ENCODE peak calls at places on chromosomes 6 and 20, in six cellular contexts. O is HFF-Myc, V is astrocyte, H is heart right ventricle, G is astrocyte of the cerebellum, X is mucosa of descending colon. D is an unnamed sample.

GRCh38 chr6:20700375-20700774 is 166.1 kb downstream of the CDKAL1 start:
- DNase-seq in H (no peak), G (no peak), X (peak; percentile 60), O (no peak), V (no peak), D (no peak)

GRCh38 chr6:1392813-1393640 is 3.7 kb downstream of the FOXF2 start:
- DNase-seq in V (no peak), H (no peak), G (no peak), X (no peak), O (no peak), D (no peak)

GRCh38 chr20:219290-220115 is 7.6 kb upstream of the DEFB129 start:
- DNase-seq in O (no peak), V (no peak), G (no peak), X (no peak), H (no peak), D (no peak)

GRCh38 chr6:38522322-38522721 is 117.4 kb downstream of the BTBD9 start:
- DNase-seq in X (no peak), G (peak; percentile 27), O (no peak), H (peak; percentile 23), V (peak; percentile 66), D (no peak)

GRCh38 chr20:40925829-40926228 is 102.8 kb upstream of the TOP1 start:
- DNase-seq in O (no peak), H (no peak), G (no peak), V (no peak), X (no peak), D (no peak)

GRCh38 chr20:38692436-38693411 is 31.6 kb upstream of the SLC32A1 start:
- DNase-seq in X (no peak), H (peak; percentile 63), O (peak; percentile 52), G (peak; percentile 70), V (peak; percentile 36), D (no peak)

GRCh38 chr6:11425431-11425871 is 112.1 kb upstream of the TMEM170B start:
- DNase-seq in G (no peak), H (no peak), V (no peak), O (no peak), X (no peak), D (no peak)

GRCh38 chr20:47667086-47667485 is 118.2 kb downstream of the SULF2 start:
- DNase-seq in G (no peak), X (no peak), O (no peak), H (no peak), V (no peak), D (no peak)

GRCh38 chr6:166760288-166760687 is 133.2 kb upstream of the RPS6KA2 start:
- DNase-seq in O (no peak), G (no peak), X (peak; percentile 24), V (no peak), H (no peak), D (no peak)

GRCh38 chr6:36599791-36600209 is 5.6 kb downstream of the SRSF3 start:
- DNase-seq in X (no peak), G (no peak), H (no peak), V (peak; percentile 55), O (no peak), D (no peak)

GRCh38 chr20:10665791-10666190 is 8.0 kb downstream of the JAG1 start:
- DNase-seq in V (no peak), H (no peak), G (no peak), X (no peak), O (no peak), D (no peak)

GRCh38 chr6:158560787-158561246 is 926 bp downstream of the TMEM181 start:
- DNase-seq in V (no peak), H (no peak), X (no peak), G (no peak), O (no peak), D (no peak)

GRCh38 chr20:61724376-61724775 is 341.3 kb downstream of the TAF4 start:
- DNase-seq in H (no peak), G (no peak), V (no peak), X (no peak), O (no peak), D (no peak)

GRCh38 chr20:63495771-63496403 is 3.0 kb downstream of the EEF1A2 start:
- DNase-seq in V (no peak), H (peak; percentile 67), G (no peak), O (no peak), X (peak; percentile 75), D (no peak)

GRCh38 chr6:52566853-52567279 is 10.0 kb downstream of the TRAM2 start:
- DNase-seq in V (peak; percentile 91), O (peak; percentile 37), X (no peak), H (no peak), G (no peak), D (peak; percentile 90)

GRCh38 chr6:711925-712324 is 19.0 kb upstream of the EXOC2 start:
- DNase-seq in X (no peak), O (no peak), H (no peak), G (no peak), V (no peak), D (no peak)

GRCh38 chr6:160132776-160133338 is 11.2 kb downstream of the SLC22A1 start:
- DNase-seq in X (no peak), G (no peak), H (no peak), O (no peak), V (peak; percentile 13), D (no peak)

GRCh38 chr6:157646012-157646411 is 177.0 kb upstream of the SNX9 start:
- DNase-seq in H (no peak), O (no peak), V (no peak), X (no peak), G (no peak), D (no peak)

GRCh38 chr6:391559-392440 is at the start of gene IRF4:
- DNase-seq in X (no peak), V (no peak), O (no peak), H (no peak), G (no peak), D (no peak)

GRCh38 chr6:167295495-167296292 is 4.6 kb downstream of the UNC93A start:
- DNase-seq in O (no peak), X (no peak), H (no peak), V (no peak), G (no peak), D (no peak)

GRCh38 chr20:58980711-58981563 is at the start of gene NELFCD:
- DNase-seq in H (peak; percentile 86), O (peak; percentile 26), G (peak; percentile 29), V (peak; percentile 49), X (peak; percentile 93), D (no peak)

GRCh38 chr6:6218246-6219085 is 102.0 kb downstream of the F13A1 start:
- DNase-seq in O (no peak), V (no peak), H (no peak), G (no peak), X (no peak), D (no peak)

DNA sequence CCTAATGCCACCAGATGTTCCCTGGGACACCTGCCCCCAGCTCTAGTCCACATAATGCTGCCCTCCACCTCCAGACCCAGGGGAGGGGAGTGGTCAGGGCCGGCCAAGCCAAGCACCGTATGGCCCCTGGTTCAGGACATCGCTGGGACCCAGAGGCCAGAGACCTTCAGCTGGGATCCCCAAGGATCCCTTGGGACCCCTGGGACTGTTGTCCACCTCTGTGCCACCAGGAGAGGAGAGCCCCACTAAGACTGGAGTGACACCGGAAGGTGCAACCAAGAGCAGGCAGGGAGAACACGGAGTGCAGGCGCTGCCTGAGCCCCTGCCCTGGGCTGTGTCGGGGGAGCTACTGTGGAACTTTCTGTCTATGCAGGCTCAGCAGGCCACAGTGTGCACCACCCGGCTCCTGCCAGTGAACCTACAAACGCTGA is 43.6 kb downstream of the CTCFL start:
- DNase-seq in O (no peak), H (no peak), X (no peak), G (no peak), V (no peak), D (no peak)
- H3K4me3 ChIP-seq in O (no peak overlapping the region), H (no peak overlapping the region), X (no peak overlapping the region), G (no peak overlapping the region), V (no peak overlapping the region), D (no peak overlapping the region)

GRCh38 chr6:100096356-100096755 is 102.3 kb upstream of the MCHR2 start:
- DNase-seq in O (no peak), G (no peak), V (no peak), H (no peak), X (no peak), D (no peak)

GRCh38 chr6:100096936-100097335 is 102.9 kb upstream of the MCHR2 start:
- DNase-seq in H (no peak), O (no peak), X (no peak), G (no peak), V (no peak), D (no peak)

GRCh38 chr6:100100776-100101175 is 106.8 kb upstream of the MCHR2 start:
- DNase-seq in H (no peak), V (no peak), O (no peak), X (no peak), G (no peak), D (no peak)

GRCh38 chr6:100101656-100102055 is 107.6 kb upstream of the MCHR2 start:
- DNase-seq in V (no peak), H (no peak), G (no peak), X (no peak), O (no peak), D (no peak)

GRCh38 chr6:100099189-100100074 is 105.4 kb upstream of the MCHR2 start:
- DNase-seq in X (no peak), G (no peak), V (no peak), H (no peak), O (no peak), D (no peak)
- TF ChIP-seq CTCF in X (no peak), G (no peak), V (peak; percentile 51), H (peak; percentile 16), O (peak; percentile 33), D (peak; percentile 31)

GRCh38 chr20:19347943-19348456 is 135.6 kb downstream of the SLC24A3 start:
- DNase-seq in X (no peak), H (no peak), O (no peak), V (no peak), G (no peak), D (no peak)
- H3K4me3 ChIP-seq in X (no peak overlapping the region), H (no peak overlapping the region), O (no peak overlapping the region), V (no peak overlapping the region), G (no peak overlapping the region), D (no peak overlapping the region)

GRCh38 chr6:63371087-63371486 is 51.3 kb upstream of the LGSN start:
- DNase-seq in G (no peak), X (no peak), H (no peak), O (no peak), V (no peak), D (no peak)
- TF ChIP-seq CTCF in G (no peak), X (no peak), H (no peak), O (no peak), V (no peak), D (no peak)

DNA sequence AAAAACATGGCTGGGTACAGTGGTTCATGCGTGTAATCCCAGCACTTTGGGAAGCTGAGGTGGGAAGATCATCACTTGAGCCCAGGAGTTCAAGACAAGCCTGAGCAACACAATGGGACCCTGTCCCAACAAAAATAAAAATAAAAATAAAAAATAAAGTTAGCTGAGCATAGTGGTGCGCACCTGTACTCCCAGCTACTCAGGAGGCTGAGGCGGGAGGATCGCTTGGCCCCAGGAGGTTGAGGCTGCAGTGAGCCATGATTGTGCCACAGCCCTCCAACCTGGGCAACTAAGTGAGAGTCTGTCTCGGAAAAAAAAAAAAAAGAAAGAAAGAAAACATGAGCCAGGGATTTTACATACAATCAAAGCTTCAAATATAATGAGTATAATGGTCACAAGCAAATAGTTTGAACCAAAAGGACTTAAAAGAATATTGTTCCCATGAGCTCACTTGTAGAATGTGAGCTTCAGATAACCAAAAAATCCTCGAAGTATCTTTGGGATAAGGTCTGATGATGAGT is 31.1 kb downstream of the RANBP9 start:
- DNase-seq in V (no peak), H (no peak), X (no peak), O (no peak), G (no peak), D (no peak)
- H3K4me3 ChIP-seq in V (no peak overlapping the region), H (no peak overlapping the region), X (no peak overlapping the region), O (no peak overlapping the region), G (no peak overlapping the region), D (no peak overlapping the region)

GRCh38 chr20:60097285-60097684 is 139.1 kb downstream of the CDH26 start:
- DNase-seq in O (no peak), V (no peak), G (no peak), H (no peak), X (no peak), D (no peak)
- TF ChIP-seq CTCF in O (no peak), V (no peak), G (no peak), H (no peak), X (no peak), D (no peak)